ENCODE peak calls at places on chromosome 21, in nine cellular contexts. One of them, this sample, is unnamed. For H3K36me3, the result is how much of the 10 kb centered on the place peaks cover.

GRCh38 chr21:33817663-33818433 is 97.8 kb downstream of the ATP5PO start:
- DNase-seq in PC-9: no peak
- DNase-seq in naive thymus-derived CD4-positive, alpha-beta T cell: no peak
- DNase-seq in transverse colon: no peak
- DNase-seq in tibial nerve: no peak
- DNase-seq in hepatocyte: no peak
- DNase-seq in CD8-positive, alpha-beta T cell: no peak
- DNase-seq in adrenal gland: peak
- DNase-seq in mesendoderm: peak
- DNase-seq in this sample: no peak

GRCh38 chr21:17673261-17674020 is 60.7 kb upstream of the BTG3 start:
- DNase-seq in PC-9: peak
- DNase-seq in naive thymus-derived CD4-positive, alpha-beta T cell: no peak
- DNase-seq in transverse colon: no peak
- DNase-seq in tibial nerve: no peak
- DNase-seq in hepatocyte: no peak
- DNase-seq in CD8-positive, alpha-beta T cell: no peak
- DNase-seq in adrenal gland: no peak
- DNase-seq in mesendoderm: peak
- DNase-seq in this sample: no peak

GRCh38 chr21:36859744-36860501 is 106.5 kb downstream of the HLCS start:
- DNase-seq in PC-9: peak
- DNase-seq in naive thymus-derived CD4-positive, alpha-beta T cell: no peak
- DNase-seq in transverse colon: peak
- DNase-seq in tibial nerve: peak
- DNase-seq in hepatocyte: peak
- DNase-seq in CD8-positive, alpha-beta T cell: no peak
- DNase-seq in adrenal gland: peak
- DNase-seq in mesendoderm: peak
- DNase-seq in this sample: peak

GRCh38 chr21:40254540-40255455 is 387.6 kb downstream of the PCP4 start:
- DNase-seq in PC-9: no peak
- DNase-seq in naive thymus-derived CD4-positive, alpha-beta T cell: no peak
- DNase-seq in transverse colon: no peak
- DNase-seq in tibial nerve: no peak
- DNase-seq in hepatocyte: peak
- DNase-seq in CD8-positive, alpha-beta T cell: no peak
- DNase-seq in adrenal gland: peak
- DNase-seq in mesendoderm: no peak
- DNase-seq in this sample: no peak

GRCh38 chr21:32508558-32508957 is 76.8 kb downstream of the TCP10L start:
- DNase-seq in PC-9: no peak
- DNase-seq in naive thymus-derived CD4-positive, alpha-beta T cell: no peak
- DNase-seq in transverse colon: no peak
- DNase-seq in tibial nerve: no peak
- DNase-seq in hepatocyte: no peak
- DNase-seq in CD8-positive, alpha-beta T cell: no peak
- DNase-seq in adrenal gland: no peak
- DNase-seq in mesendoderm: no peak
- DNase-seq in this sample: no peak

GRCh38 chr21:15009964-15010363 is 54.8 kb downstream of the NRIP1 start:
- DNase-seq in PC-9: no peak
- DNase-seq in naive thymus-derived CD4-positive, alpha-beta T cell: no peak
- DNase-seq in transverse colon: no peak
- DNase-seq in tibial nerve: no peak
- DNase-seq in hepatocyte: no peak
- DNase-seq in CD8-positive, alpha-beta T cell: no peak
- DNase-seq in adrenal gland: no peak
- DNase-seq in mesendoderm: no peak
- DNase-seq in this sample: no peak

GRCh38 chr21:36463991-36464390 is 15.9 kb downstream of the CLDN14 start:
- DNase-seq in PC-9: no peak
- DNase-seq in naive thymus-derived CD4-positive, alpha-beta T cell: no peak
- DNase-seq in transverse colon: no peak
- DNase-seq in tibial nerve: no peak
- DNase-seq in hepatocyte: no peak
- DNase-seq in CD8-positive, alpha-beta T cell: no peak
- DNase-seq in adrenal gland: no peak
- DNase-seq in mesendoderm: no peak
- DNase-seq in this sample: no peak

GRCh38 chr21:29334717-29335428 is 36.2 kb downstream of the BACH1 start:
- DNase-seq in PC-9: no peak
- DNase-seq in naive thymus-derived CD4-positive, alpha-beta T cell: no peak
- DNase-seq in transverse colon: no peak
- DNase-seq in tibial nerve: no peak
- DNase-seq in hepatocyte: no peak
- DNase-seq in CD8-positive, alpha-beta T cell: no peak
- DNase-seq in adrenal gland: no peak
- DNase-seq in mesendoderm: no peak
- DNase-seq in this sample: no peak

GRCh38 chr21:36747815-36748381 is 49.0 kb downstream of the SIM2 start:
- DNase-seq in PC-9: peak
- DNase-seq in naive thymus-derived CD4-positive, alpha-beta T cell: no peak
- DNase-seq in transverse colon: peak
- DNase-seq in tibial nerve: no peak
- DNase-seq in hepatocyte: peak
- DNase-seq in CD8-positive, alpha-beta T cell: no peak
- DNase-seq in adrenal gland: peak
- DNase-seq in mesendoderm: peak
- DNase-seq in this sample: peak

GRCh38 chr21:37431243-37431642 is 64.7 kb downstream of the DYRK1A start:
- DNase-seq in PC-9: no peak
- DNase-seq in naive thymus-derived CD4-positive, alpha-beta T cell: no peak
- DNase-seq in transverse colon: no peak
- DNase-seq in tibial nerve: no peak
- DNase-seq in hepatocyte: no peak
- DNase-seq in CD8-positive, alpha-beta T cell: no peak
- DNase-seq in adrenal gland: no peak
- DNase-seq in mesendoderm: no peak
- DNase-seq in this sample: no peak

GRCh38 chr21:36613064-36613463 is 85.9 kb upstream of the SIM2 start:
- DNase-seq in PC-9: no peak
- DNase-seq in naive thymus-derived CD4-positive, alpha-beta T cell: no peak
- DNase-seq in transverse colon: no peak
- DNase-seq in tibial nerve: no peak
- DNase-seq in hepatocyte: no peak
- DNase-seq in CD8-positive, alpha-beta T cell: no peak
- DNase-seq in adrenal gland: no peak
- DNase-seq in mesendoderm: no peak
- DNase-seq in this sample: no peak

GRCh38 chr21:28554660-28555475 is 437.8 kb downstream of the LTN1 start:
- DNase-seq in PC-9: no peak
- DNase-seq in naive thymus-derived CD4-positive, alpha-beta T cell: no peak
- DNase-seq in transverse colon: no peak
- DNase-seq in tibial nerve: no peak
- DNase-seq in hepatocyte: peak
- DNase-seq in CD8-positive, alpha-beta T cell: no peak
- DNase-seq in adrenal gland: no peak
- DNase-seq in mesendoderm: peak
- DNase-seq in this sample: no peak

GRCh38 chr21:33449650-33450049 is 30.1 kb downstream of the TMEM50B start:
- DNase-seq in PC-9: no peak
- DNase-seq in naive thymus-derived CD4-positive, alpha-beta T cell: no peak
- DNase-seq in transverse colon: no peak
- DNase-seq in tibial nerve: no peak
- DNase-seq in hepatocyte: peak
- DNase-seq in CD8-positive, alpha-beta T cell: no peak
- DNase-seq in adrenal gland: no peak
- DNase-seq in mesendoderm: no peak
- DNase-seq in this sample: no peak

GRCh38 chr21:34204021-34204420 is 130.6 kb downstream of the MRPS6 start:
- DNase-seq in PC-9: no peak
- DNase-seq in naive thymus-derived CD4-positive, alpha-beta T cell: no peak
- DNase-seq in transverse colon: peak
- DNase-seq in tibial nerve: no peak
- DNase-seq in hepatocyte: no peak
- DNase-seq in CD8-positive, alpha-beta T cell: no peak
- DNase-seq in adrenal gland: no peak
- DNase-seq in mesendoderm: no peak
- DNase-seq in this sample: no peak

GRCh38 chr21:31667141-31667540 is 7.6 kb downstream of the SOD1 start:
- DNase-seq in PC-9: no peak
- DNase-seq in naive thymus-derived CD4-positive, alpha-beta T cell: no peak
- DNase-seq in transverse colon: no peak
- DNase-seq in tibial nerve: no peak
- DNase-seq in hepatocyte: no peak
- DNase-seq in CD8-positive, alpha-beta T cell: no peak
- DNase-seq in adrenal gland: no peak
- DNase-seq in mesendoderm: no peak
- DNase-seq in this sample: no peak

GRCh38 chr21:36860736-36861594 is 105.5 kb downstream of the HLCS start:
- DNase-seq in PC-9: peak
- DNase-seq in naive thymus-derived CD4-positive, alpha-beta T cell: no peak
- DNase-seq in transverse colon: no peak
- DNase-seq in tibial nerve: no peak
- DNase-seq in hepatocyte: peak
- DNase-seq in CD8-positive, alpha-beta T cell: no peak
- DNase-seq in adrenal gland: no peak
- DNase-seq in mesendoderm: peak
- DNase-seq in this sample: no peak

GRCh38 chr21:17118638-17119384 is 394.0 kb upstream of the CXADR start:
- DNase-seq in PC-9: no peak
- DNase-seq in naive thymus-derived CD4-positive, alpha-beta T cell: no peak
- DNase-seq in transverse colon: no peak
- DNase-seq in tibial nerve: no peak
- DNase-seq in hepatocyte: no peak
- DNase-seq in CD8-positive, alpha-beta T cell: no peak
- DNase-seq in adrenal gland: peak
- DNase-seq in mesendoderm: no peak
- DNase-seq in this sample: no peak

GRCh38 chr21:33949516-33950424 is 34.2 kb upstream of the ATP5PO start:
- DNase-seq in PC-9: no peak
- DNase-seq in naive thymus-derived CD4-positive, alpha-beta T cell: peak
- DNase-seq in transverse colon: no peak
- DNase-seq in tibial nerve: no peak
- DNase-seq in hepatocyte: no peak
- DNase-seq in CD8-positive, alpha-beta T cell: peak
- DNase-seq in adrenal gland: no peak
- DNase-seq in mesendoderm: no peak
- DNase-seq in this sample: no peak

GRCh38 chr21:16608209-16608830 is 878.5 kb downstream of the USP25 start:
- DNase-seq in PC-9: no peak
- DNase-seq in naive thymus-derived CD4-positive, alpha-beta T cell: no peak
- DNase-seq in transverse colon: no peak
- DNase-seq in tibial nerve: no peak
- DNase-seq in hepatocyte: no peak
- DNase-seq in CD8-positive, alpha-beta T cell: no peak
- DNase-seq in adrenal gland: no peak
- DNase-seq in mesendoderm: peak
- DNase-seq in this sample: no peak

GRCh38 chr21:41923641-41924342 is 30.0 kb downstream of the C2CD2 start:
- DNase-seq in PC-9: no peak
- DNase-seq in naive thymus-derived CD4-positive, alpha-beta T cell: no peak
- DNase-seq in transverse colon: no peak
- DNase-seq in tibial nerve: no peak
- DNase-seq in hepatocyte: no peak
- DNase-seq in CD8-positive, alpha-beta T cell: no peak
- DNase-seq in adrenal gland: peak
- DNase-seq in mesendoderm: no peak
- DNase-seq in this sample: no peak
- H3K27ac ChIP-seq in PC-9: no peak
- H3K27ac ChIP-seq in naive thymus-derived CD4-positive, alpha-beta T cell: peak
- H3K27ac ChIP-seq in transverse colon: peak
- H3K27ac ChIP-seq in tibial nerve: peak
- H3K27ac ChIP-seq in hepatocyte: no peak
- H3K27ac ChIP-seq in CD8-positive, alpha-beta T cell: no peak
- H3K27ac ChIP-seq in adrenal gland: peak
- H3K27ac ChIP-seq in mesendoderm: no peak
- H3K27ac ChIP-seq in this sample: peak

DNA sequence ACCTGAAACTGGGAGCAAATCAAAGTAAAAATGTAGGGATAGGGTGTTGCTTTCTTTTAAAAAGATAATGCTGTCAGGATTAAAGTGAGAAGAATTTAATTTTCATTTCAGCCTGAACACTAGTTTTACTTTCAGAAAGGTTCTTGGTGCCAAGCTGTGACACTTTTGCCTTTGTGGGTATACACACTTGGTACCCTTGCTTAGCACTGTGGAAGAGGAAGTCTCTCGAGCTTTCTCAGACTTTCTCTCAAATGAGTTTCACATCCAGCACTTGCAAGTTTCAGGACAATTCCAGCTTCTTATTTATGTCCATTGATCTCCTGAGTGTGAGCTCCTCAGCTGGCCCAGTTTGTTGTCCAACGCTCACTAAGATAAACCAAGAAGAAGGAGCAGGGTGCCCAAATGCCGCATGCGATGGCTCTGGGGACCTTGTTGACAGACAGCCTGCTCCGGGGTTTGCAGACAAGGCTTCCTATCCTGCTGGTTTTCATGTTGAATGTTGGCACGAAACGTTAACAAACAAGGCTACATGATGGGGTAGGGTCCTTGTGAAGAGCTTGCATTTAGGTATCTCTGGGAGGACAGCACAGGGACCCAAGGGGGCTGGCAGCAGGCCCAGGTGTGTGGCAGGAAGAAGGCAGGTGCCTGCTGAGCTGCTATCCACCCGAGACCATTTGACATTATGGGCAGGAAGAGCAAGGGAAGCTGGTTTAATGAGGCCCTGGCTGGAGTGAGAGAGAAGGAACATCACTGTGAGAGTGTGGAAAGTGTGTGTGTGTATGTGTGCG is 79.7 kb downstream of the POFUT2 start:
- DNase-seq in PC-9: no peak
- DNase-seq in naive thymus-derived CD4-positive, alpha-beta T cell: no peak
- DNase-seq in transverse colon: no peak
- DNase-seq in tibial nerve: no peak
- DNase-seq in hepatocyte: no peak
- DNase-seq in CD8-positive, alpha-beta T cell: no peak
- DNase-seq in adrenal gland: no peak
- DNase-seq in mesendoderm: no peak
- DNase-seq in this sample: no peak
- H3K36me3 ChIP-seq in PC-9: under half
- H3K36me3 ChIP-seq in naive thymus-derived CD4-positive, alpha-beta T cell: half or more
- H3K36me3 ChIP-seq in transverse colon: under half
- H3K36me3 ChIP-seq in tibial nerve: under half
- H3K36me3 ChIP-seq in hepatocyte: under half
- H3K36me3 ChIP-seq in CD8-positive, alpha-beta T cell: under half
- H3K36me3 ChIP-seq in adrenal gland: under half
- H3K36me3 ChIP-seq in mesendoderm: under half
- H3K36me3 ChIP-seq in this sample: under half

GRCh38 chr21:30579351-30579750 is 10.8 kb downstream of the KRTAP22-2 start:
- DNase-seq in PC-9: no peak
- DNase-seq in naive thymus-derived CD4-positive, alpha-beta T cell: no peak
- DNase-seq in transverse colon: no peak
- DNase-seq in tibial nerve: no peak
- DNase-seq in hepatocyte: no peak
- DNase-seq in CD8-positive, alpha-beta T cell: no peak
- DNase-seq in adrenal gland: no peak
- DNase-seq in mesendoderm: peak
- DNase-seq in this sample: no peak
- H3K27ac ChIP-seq in PC-9: no peak
- H3K27ac ChIP-seq in naive thymus-derived CD4-positive, alpha-beta T cell: no peak
- H3K27ac ChIP-seq in transverse colon: no peak
- H3K27ac ChIP-seq in tibial nerve: no peak
- H3K27ac ChIP-seq in hepatocyte: no peak
- H3K27ac ChIP-seq in CD8-positive, alpha-beta T cell: no peak
- H3K27ac ChIP-seq in adrenal gland: no peak
- H3K27ac ChIP-seq in mesendoderm: no peak
- H3K27ac ChIP-seq in this sample: no peak

DNA sequence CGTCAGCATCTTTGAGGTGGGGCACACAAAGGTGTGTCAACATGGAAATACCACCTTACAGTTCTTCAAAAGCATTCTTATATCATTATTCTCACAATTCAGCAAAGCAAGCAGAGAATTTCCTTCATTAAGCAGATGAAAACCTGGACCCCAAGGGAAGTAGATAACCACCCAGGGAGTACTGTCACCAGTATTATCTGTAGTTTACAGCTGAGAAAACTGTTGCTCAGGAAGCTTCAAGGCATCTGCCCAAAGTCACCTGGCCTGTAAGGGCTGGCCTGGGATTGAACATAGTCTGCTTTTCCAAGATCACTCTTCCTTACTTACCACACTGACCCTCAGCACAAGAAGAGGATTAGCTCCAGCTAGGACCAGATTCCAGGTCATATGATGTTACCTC is 9.3 kb downstream of the PSMG1 start:
- DNase-seq in PC-9: no peak
- DNase-seq in naive thymus-derived CD4-positive, alpha-beta T cell: no peak
- DNase-seq in transverse colon: no peak
- DNase-seq in tibial nerve: no peak
- DNase-seq in hepatocyte: no peak
- DNase-seq in CD8-positive, alpha-beta T cell: no peak
- DNase-seq in adrenal gland: no peak
- DNase-seq in mesendoderm: peak
- DNase-seq in this sample: no peak
- H3K36me3 ChIP-seq in PC-9: under half
- H3K36me3 ChIP-seq in naive thymus-derived CD4-positive, alpha-beta T cell: under half
- H3K36me3 ChIP-seq in transverse colon: under half
- H3K36me3 ChIP-seq in tibial nerve: under half
- H3K36me3 ChIP-seq in hepatocyte: under half
- H3K36me3 ChIP-seq in CD8-positive, alpha-beta T cell: under half
- H3K36me3 ChIP-seq in adrenal gland: under half
- H3K36me3 ChIP-seq in mesendoderm: under half
- H3K36me3 ChIP-seq in this sample: under half

This sample was measured in psoas muscle.